ENCODE peak calls at places on chromosomes 1 and 21, in four cellular contexts. X is thoracic aorta; O is psoas muscle; C is effector memory CD4-positive, alpha-beta T cell. T is an unnamed sample. For H3K4me1, the result is how much of the 10 kb centered on the place peaks cover.

GRCh38 chr1:180921386-180921785 is 8.7 kb downstream of the KIAA1614 start:
- DNase-seq in O (no peak), X (no peak), C (no peak), T (no peak)

GRCh38 chr1:176691251-176692228 is 228.6 kb downstream of the PAPPA2 start:
- DNase-seq in C (no peak), X (no peak), O (no peak), T (no peak)

GRCh38 chr1:228162286-228163003 is 3.2 kb upstream of the IBA57 start:
- DNase-seq in X (no peak), C (no peak), O (peak), T (peak)

GRCh38 chr1:109630081-109630880 is 10.6 kb downstream of the AMPD2 start:
- DNase-seq in O (no peak), X (no peak), C (no peak), T (peak)

GRCh38 chr1:22969224-22969829 is 3.3 kb downstream of the LACTBL1 start:
- DNase-seq in C (no peak), X (no peak), O (no peak), T (no peak)

GRCh38 chr1:76727520-76727919 is 139.8 kb upstream of the ST6GALNAC5 start:
- DNase-seq in X (no peak), C (no peak), O (no peak), T (peak)

GRCh38 chr1:107640207-107640606 is 324.8 kb downstream of the VAV3 start:
- DNase-seq in C (no peak), X (no peak), O (no peak), T (no peak)

GRCh38 chr1:93446837-93447451 is 974 bp upstream of the FNBP1L start:
- DNase-seq in X (no peak), C (no peak), O (peak), T (peak)

GRCh38 chr1:245143849-245144248 is 10.9 kb upstream of the KIF26B start:
- DNase-seq in O (no peak), X (no peak), C (no peak), T (no peak)

GRCh38 chr1:60998786-60999185 is 83.6 kb upstream of the NFIA start:
- DNase-seq in X (no peak), C (no peak), O (no peak), T (no peak)

GRCh38 chr1:201313086-201313485 is 29.8 kb downstream of the PKP1 start:
- DNase-seq in O (no peak), C (no peak), X (no peak), T (no peak)

GRCh38 chr1:243798726-243799125 is 51.3 kb downstream of the AKT3 start:
- DNase-seq in C (no peak), O (no peak), X (no peak), T (no peak)

GRCh38 chr1:18288609-18289219 is 181.1 kb downstream of the IGSF21 start:
- DNase-seq in C (no peak), X (no peak), O (no peak), T (no peak)

DNA sequence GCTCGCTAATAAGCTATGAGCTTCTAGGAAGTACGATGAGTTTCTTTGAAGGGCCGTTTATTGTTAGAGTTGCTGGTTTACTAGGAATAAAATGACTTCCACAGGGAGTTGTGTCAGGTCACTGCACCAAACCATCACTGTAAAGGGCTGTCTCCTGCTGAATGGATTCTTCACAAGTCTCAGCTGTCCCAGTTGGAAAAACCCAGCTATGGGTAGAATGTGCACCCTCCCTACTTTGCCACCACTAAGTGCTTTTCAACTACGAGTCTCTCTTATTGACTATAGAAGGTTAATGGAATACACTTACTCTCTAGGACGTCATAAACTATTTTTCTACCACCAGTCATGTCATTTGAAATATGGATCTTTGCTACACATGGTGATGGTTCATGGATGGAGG is 94.8 kb upstream of the BMP8A start:
- DNase-seq in C (no peak), X (no peak), O (no peak), T (no peak)
- H3K4me1 ChIP-seq in C (under half), X (half or more), O (half or more), T (under half)

DNA sequence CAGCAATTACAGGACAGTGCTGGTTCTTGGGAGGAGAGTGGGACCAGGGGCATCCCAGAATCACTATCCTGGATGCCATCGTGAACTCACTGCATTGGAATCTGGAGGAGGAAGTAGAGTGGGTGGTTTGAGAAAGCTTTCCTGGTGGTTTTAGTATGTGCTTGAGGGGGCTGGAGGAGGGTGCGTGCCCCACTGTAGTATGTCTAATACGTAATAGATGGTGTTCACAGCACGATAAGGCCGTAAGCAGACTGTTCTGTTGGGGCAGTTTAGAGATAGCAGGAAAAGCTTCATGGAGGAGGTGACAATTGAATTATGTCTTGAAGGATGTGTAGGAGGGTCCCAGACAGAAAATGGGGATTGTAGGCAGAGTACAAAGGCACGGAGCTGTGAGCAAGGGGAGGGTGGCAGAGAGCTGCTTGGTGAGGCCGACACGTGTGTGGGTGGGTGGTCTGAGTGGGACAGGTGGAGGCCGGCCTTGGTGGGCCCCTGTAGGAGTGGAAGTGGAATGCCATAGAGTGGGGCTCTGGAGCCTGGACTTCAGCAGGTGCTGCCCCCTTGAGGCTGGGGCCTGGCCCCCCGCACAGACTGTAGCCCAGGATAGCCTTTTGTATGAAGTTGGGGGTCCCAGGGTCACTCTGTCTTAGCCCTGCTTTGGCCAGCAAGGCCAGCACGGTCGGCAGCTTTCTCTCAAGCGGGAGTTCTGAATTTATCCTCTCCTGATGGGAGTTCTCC is 37.0 kb downstream of the IL6R start:
- DNase-seq in O (no peak), C (no peak), X (no peak), T (peak)
- H3K4me1 ChIP-seq in O (under half), C (under half), X (under half), T (under half)

DNA sequence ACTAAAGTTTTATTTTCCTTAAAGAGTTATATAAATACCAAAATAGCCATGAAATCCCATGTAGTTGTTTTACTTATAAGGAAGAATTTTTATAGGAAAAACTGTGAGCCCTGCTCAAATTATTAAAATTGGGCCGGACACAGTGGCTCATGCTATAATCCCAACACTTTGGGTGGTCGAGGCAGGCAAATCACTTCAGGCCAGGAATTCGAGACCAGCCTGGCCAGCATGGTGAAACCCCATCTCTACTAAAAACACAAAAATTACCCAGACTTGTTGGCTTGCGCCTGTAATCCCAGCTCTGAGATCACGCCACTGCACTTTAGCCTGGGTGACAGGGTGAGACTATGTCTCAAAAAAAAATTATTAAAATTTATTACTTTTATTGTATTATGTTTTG is 149.3 kb downstream of the MRPL39 start:
- DNase-seq in C (no peak), O (no peak), X (no peak), T (no peak)
- H3K4me1 ChIP-seq in C (under half), O (under half), X (under half), T (under half)

DNA sequence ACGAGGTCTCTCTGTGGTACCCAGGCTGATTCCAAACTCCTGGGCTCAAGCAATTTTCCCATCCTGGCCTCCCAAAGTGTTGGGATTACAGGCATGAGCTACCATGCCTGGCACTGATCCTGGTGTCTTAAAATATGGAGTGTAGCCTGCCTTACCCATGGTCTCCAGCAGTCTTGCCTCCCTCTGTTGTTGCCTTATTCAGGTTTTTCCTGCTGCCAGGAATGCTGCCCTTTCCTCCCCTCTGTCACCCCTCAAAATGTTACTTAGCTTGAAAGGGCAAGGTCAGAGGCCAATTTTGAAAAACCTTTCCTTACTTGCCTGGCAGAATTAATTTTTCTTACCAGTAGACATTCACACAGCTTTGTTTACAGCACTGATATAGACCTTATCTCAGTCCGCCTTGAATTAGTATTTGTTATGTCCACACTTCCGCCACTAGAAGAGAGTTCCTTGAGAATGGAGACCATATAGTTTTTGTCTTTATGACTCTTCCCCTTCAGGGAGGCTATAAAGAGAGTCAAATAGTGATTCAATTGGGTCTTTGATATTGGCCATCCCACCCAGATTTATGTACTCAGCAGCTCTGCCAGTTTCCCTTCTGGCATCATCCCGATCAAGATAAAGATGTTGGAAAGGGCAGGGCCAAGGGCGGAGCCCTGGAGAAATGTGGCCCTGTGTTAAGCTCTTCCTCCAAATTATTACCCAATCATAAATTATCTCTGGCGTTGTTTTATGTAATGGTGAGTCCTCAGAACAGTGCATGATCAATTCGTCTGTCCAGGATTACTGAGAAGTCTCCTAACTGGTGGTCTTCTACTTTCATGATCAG is 38.8 kb downstream of the C1orf21 start:
- DNase-seq in C (no peak), O (no peak), X (no peak), T (no peak)
- H3K4me1 ChIP-seq in C (under half), O (half or more), X (under half), T (under half)

GRCh38 chr21:15400905-15401304 is 328.9 kb upstream of the USP25 start:
- DNase-seq in X (no peak), O (no peak), C (no peak), T (no peak)
- H3K4me1 ChIP-seq in X (under half), O (under half), C (under half), T (under half)

GRCh38 chr1:233916706-233917105 is 12.2 kb downstream of the SLC35F3 start:
- DNase-seq in X (no peak), O (no peak), C (no peak), T (no peak)

DNA sequence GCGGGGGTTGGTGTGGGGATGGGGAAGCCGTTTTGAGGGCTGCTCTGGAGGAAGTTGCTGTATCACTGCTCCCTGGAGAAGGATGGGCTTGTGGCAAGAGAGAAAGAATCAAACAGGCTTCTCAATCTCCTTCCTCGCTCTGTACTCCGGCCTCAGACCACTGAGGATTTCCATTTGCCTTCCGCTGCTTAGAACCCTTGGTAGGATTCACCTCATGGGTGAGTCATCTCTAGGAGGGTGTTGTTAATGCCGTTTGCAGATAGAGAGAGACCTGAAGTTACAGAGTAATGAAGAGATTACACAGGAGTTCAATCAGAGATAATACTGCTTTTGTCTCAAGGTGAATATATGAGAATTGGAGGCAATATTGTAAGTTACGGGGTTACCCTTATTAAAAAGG is 15.3 kb downstream of the SLC35F3 start:
- DNase-seq in O (no peak), C (no peak), X (no peak), T (no peak)
- H3K4me1 ChIP-seq in O (under half), C (under half), X (under half), T (under half)

GRCh38 chr1:91871994-91872393 is 14.0 kb downstream of the TGFBR3 start:
- DNase-seq in X (no peak), O (no peak), C (no peak), T (no peak)
- H3K4me1 ChIP-seq in X (under half), O (under half), C (under half), T (under half)

GRCh38 chr1:95226781-95227660 is 7.0 kb upstream of the RWDD3 start:
- DNase-seq in C (no peak), O (no peak), X (no peak), T (no peak)

GRCh38 chr1:95222629-95223028 is 11.4 kb upstream of the RWDD3 start:
- DNase-seq in C (no peak), X (no peak), O (no peak), T (no peak)

GRCh38 chr1:95221306-95221705 is 12.7 kb upstream of the RWDD3 start:
- DNase-seq in C (no peak), X (no peak), O (no peak), T (no peak)

GRCh38 chr1:95219407-95219806 is 14.6 kb upstream of the RWDD3 start:
- DNase-seq in C (no peak), X (no peak), O (no peak), T (no peak)

DNA sequence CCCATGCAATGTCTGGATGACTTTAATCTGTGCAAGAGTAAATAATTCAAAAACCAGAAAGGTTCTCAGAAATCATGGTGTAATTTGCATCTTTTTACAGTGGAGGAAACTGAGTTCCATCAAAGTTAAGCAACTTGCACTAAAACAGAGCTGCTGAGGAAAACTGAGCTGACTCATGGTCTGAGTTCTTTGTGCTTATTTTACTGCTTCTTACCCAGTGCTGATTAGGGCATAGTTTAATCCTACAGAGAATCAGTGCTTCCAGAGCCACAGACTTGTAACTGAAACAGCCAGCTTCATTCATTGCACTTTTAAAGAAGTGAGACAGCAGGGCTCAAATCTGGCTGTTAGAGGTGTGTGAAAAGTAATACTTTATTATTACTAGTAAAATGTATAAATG is 10.9 kb upstream of the RWDD3 start:
- DNase-seq in O (no peak), C (no peak), X (no peak), T (no peak)
- H3K4me1 ChIP-seq in O (under half), C (under half), X (under half), T (under half)

DNA sequence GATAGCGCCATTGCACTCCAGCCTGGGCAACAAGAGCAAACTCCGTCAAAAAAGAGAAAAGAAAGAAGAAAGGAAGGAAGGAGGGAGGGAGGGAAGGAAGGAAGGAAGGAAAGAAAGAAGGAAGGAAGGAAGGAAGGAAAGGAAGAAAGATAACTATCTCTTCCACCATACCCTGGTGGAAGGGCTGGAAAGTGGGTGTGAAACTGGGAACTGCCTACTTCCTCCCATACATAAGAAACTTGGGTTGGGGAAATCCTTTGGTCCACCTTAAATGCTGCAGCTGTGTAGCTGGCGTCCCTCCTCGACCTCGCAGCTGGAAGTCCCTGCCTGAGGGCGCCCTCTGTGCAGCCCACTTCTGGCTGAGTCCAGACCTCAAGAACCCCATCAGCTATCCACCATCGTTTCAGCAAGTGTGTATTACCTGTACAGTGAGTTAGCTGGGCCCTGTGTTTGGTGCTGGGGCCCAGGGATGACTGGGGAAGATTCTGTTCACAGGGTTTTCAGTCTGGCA is 4.6 kb upstream of the FAM167B start:
- DNase-seq in O (peak), X (no peak), C (no peak), T (peak)
- H3K4me1 ChIP-seq in O (under half), X (under half), C (under half), T (under half)